ENCODE peak calls at places on chromosomes 12 and 14, in ten cellular contexts. One of them, this sample, is unnamed.

GRCh38 chr14:96978525-96979272 is 181.5 kb downstream of the VRK1 start:
- DNase-seq in GM13977: no peak
- DNase-seq in colonic mucosa: no peak
- DNase-seq in mesothelial cell of epicardium: no peak
- DNase-seq in GM13976: no peak
- DNase-seq in psoas muscle: no peak
- DNase-seq in tibial nerve: no peak
- DNase-seq in AG10803: no peak
- DNase-seq in A673: no peak
- DNase-seq in brain microvascular endothelial cell: no peak
- DNase-seq in this sample: no peak

GRCh38 chr14:102530828-102531478 is 21.4 kb upstream of the ANKRD9 start:
- DNase-seq in psoas muscle: no peak
- DNase-seq in A673: peak; percentile 76
- DNase-seq in tibial nerve: no peak
- DNase-seq in GM13976: no peak
- DNase-seq in GM13977: no peak
- DNase-seq in colonic mucosa: no peak
- DNase-seq in mesothelial cell of epicardium: no peak
- DNase-seq in AG10803: no peak
- DNase-seq in brain microvascular endothelial cell: no peak
- DNase-seq in this sample: no peak

GRCh38 chr14:80385340-80385739 is 174.0 kb upstream of the DIO2 start:
- DNase-seq in psoas muscle: no peak
- DNase-seq in brain microvascular endothelial cell: no peak
- DNase-seq in GM13977: no peak
- DNase-seq in A673: no peak
- DNase-seq in mesothelial cell of epicardium: no peak
- DNase-seq in tibial nerve: no peak
- DNase-seq in colonic mucosa: no peak
- DNase-seq in GM13976: no peak
- DNase-seq in AG10803: no peak
- DNase-seq in this sample: no peak

GRCh38 chr12:46221255-46222128 is 47.4 kb downstream of the SLC38A1 start:
- DNase-seq in psoas muscle: no peak
- DNase-seq in AG10803: peak; percentile 74
- DNase-seq in A673: peak; percentile 18
- DNase-seq in GM13976: no peak
- DNase-seq in colonic mucosa: no peak
- DNase-seq in brain microvascular endothelial cell: peak; percentile 32
- DNase-seq in tibial nerve: no peak
- DNase-seq in GM13977: no peak
- DNase-seq in mesothelial cell of epicardium: no peak
- DNase-seq in this sample: no peak

GRCh38 chr14:39320318-39320717 is 86.6 kb downstream of the MIA2 start:
- DNase-seq in AG10803: peak; percentile 34
- DNase-seq in GM13977: no peak
- DNase-seq in psoas muscle: no peak
- DNase-seq in brain microvascular endothelial cell: no peak
- DNase-seq in colonic mucosa: no peak
- DNase-seq in mesothelial cell of epicardium: no peak
- DNase-seq in GM13976: no peak
- DNase-seq in tibial nerve: no peak
- DNase-seq in A673: no peak
- DNase-seq in this sample: no peak

GRCh38 chr14:101112351-101113107 is 209.0 kb upstream of the RTL1 start:
- DNase-seq in mesothelial cell of epicardium: peak; percentile 33
- DNase-seq in brain microvascular endothelial cell: no peak
- DNase-seq in AG10803: no peak
- DNase-seq in GM13976: no peak
- DNase-seq in tibial nerve: no peak
- DNase-seq in psoas muscle: peak; percentile 34
- DNase-seq in GM13977: no peak
- DNase-seq in A673: no peak
- DNase-seq in colonic mucosa: peak; percentile 14
- DNase-seq in this sample: no peak

GRCh38 chr12:56243731-56244181 is 13.9 kb downstream of the SLC39A5 start:
- DNase-seq in A673: no peak
- DNase-seq in mesothelial cell of epicardium: no peak
- DNase-seq in GM13976: no peak
- DNase-seq in GM13977: no peak
- DNase-seq in colonic mucosa: no peak
- DNase-seq in AG10803: no peak
- DNase-seq in brain microvascular endothelial cell: no peak
- DNase-seq in tibial nerve: no peak
- DNase-seq in psoas muscle: no peak
- DNase-seq in this sample: no peak

GRCh38 chr12:44117368-44117767 is 281.5 kb downstream of the TMEM117 start:
- DNase-seq in AG10803: peak; percentile 11
- DNase-seq in psoas muscle: no peak
- DNase-seq in tibial nerve: no peak
- DNase-seq in colonic mucosa: no peak
- DNase-seq in brain microvascular endothelial cell: no peak
- DNase-seq in mesothelial cell of epicardium: no peak
- DNase-seq in GM13976: no peak
- DNase-seq in GM13977: no peak
- DNase-seq in A673: no peak
- DNase-seq in this sample: no peak

GRCh38 chr12:112904571-112904970 is 2.2 kb upstream of the OAS1 start:
- DNase-seq in colonic mucosa: peak; percentile 41
- DNase-seq in tibial nerve: no peak
- DNase-seq in mesothelial cell of epicardium: no peak
- DNase-seq in GM13977: no peak
- DNase-seq in GM13976: no peak
- DNase-seq in A673: no peak
- DNase-seq in AG10803: peak; percentile 36
- DNase-seq in psoas muscle: no peak
- DNase-seq in brain microvascular endothelial cell: peak; percentile 16
- DNase-seq in this sample: no peak

GRCh38 chr14:50335989-50336391 is 23.9 kb downstream of the DMAC2L start:
- DNase-seq in AG10803: peak; percentile 59
- DNase-seq in psoas muscle: peak; percentile 56
- DNase-seq in brain microvascular endothelial cell: peak; percentile 52
- DNase-seq in GM13976: peak; percentile 37
- DNase-seq in tibial nerve: no peak
- DNase-seq in colonic mucosa: no peak
- DNase-seq in mesothelial cell of epicardium: no peak
- DNase-seq in A673: no peak
- DNase-seq in GM13977: peak; percentile 28
- DNase-seq in this sample: no peak

GRCh38 chr12:57887631-57888406 is 41.3 kb upstream of the CTDSP2 start:
- DNase-seq in tibial nerve: no peak
- DNase-seq in colonic mucosa: peak; percentile 45
- DNase-seq in brain microvascular endothelial cell: peak; percentile 40
- DNase-seq in mesothelial cell of epicardium: no peak
- DNase-seq in psoas muscle: no peak
- DNase-seq in GM13976: no peak
- DNase-seq in AG10803: peak; percentile 62
- DNase-seq in GM13977: no peak
- DNase-seq in A673: no peak
- DNase-seq in this sample: no peak

GRCh38 chr12:53169644-53170043 is 10.9 kb upstream of the ZNF740 start:
- DNase-seq in mesothelial cell of epicardium: no peak
- DNase-seq in AG10803: no peak
- DNase-seq in brain microvascular endothelial cell: no peak
- DNase-seq in A673: no peak
- DNase-seq in tibial nerve: no peak
- DNase-seq in GM13977: no peak
- DNase-seq in colonic mucosa: no peak
- DNase-seq in psoas muscle: no peak
- DNase-seq in GM13976: no peak
- DNase-seq in this sample: no peak

GRCh38 chr12:121719926-121720414 is 7.4 kb downstream of the TMEM120B start:
- DNase-seq in tibial nerve: no peak
- DNase-seq in colonic mucosa: no peak
- DNase-seq in psoas muscle: no peak
- DNase-seq in A673: peak; percentile 52
- DNase-seq in mesothelial cell of epicardium: no peak
- DNase-seq in GM13976: no peak
- DNase-seq in AG10803: peak; percentile 86
- DNase-seq in GM13977: no peak
- DNase-seq in brain microvascular endothelial cell: peak; percentile 89
- DNase-seq in this sample: no peak

GRCh38 chr12:110245278-110245868 is 35.7 kb upstream of the ATP2A2 start:
- DNase-seq in AG10803: no peak
- DNase-seq in A673: peak; percentile 44
- DNase-seq in mesothelial cell of epicardium: no peak
- DNase-seq in GM13976: peak; percentile 63
- DNase-seq in brain microvascular endothelial cell: no peak
- DNase-seq in psoas muscle: no peak
- DNase-seq in colonic mucosa: peak; percentile 84
- DNase-seq in tibial nerve: no peak
- DNase-seq in GM13977: peak; percentile 56
- DNase-seq in this sample: no peak

GRCh38 chr12:110246690-110247339 is 34.2 kb upstream of the ATP2A2 start:
- DNase-seq in A673: no peak
- DNase-seq in brain microvascular endothelial cell: no peak
- DNase-seq in GM13977: no peak
- DNase-seq in psoas muscle: no peak
- DNase-seq in mesothelial cell of epicardium: no peak
- DNase-seq in colonic mucosa: no peak
- DNase-seq in tibial nerve: no peak
- DNase-seq in GM13976: no peak
- DNase-seq in AG10803: no peak
- DNase-seq in this sample: no peak

GRCh38 chr12:110248096-110248447 is 33.0 kb upstream of the ATP2A2 start:
- DNase-seq in brain microvascular endothelial cell: no peak
- DNase-seq in GM13977: no peak
- DNase-seq in mesothelial cell of epicardium: no peak
- DNase-seq in tibial nerve: no peak
- DNase-seq in psoas muscle: no peak
- DNase-seq in AG10803: no peak
- DNase-seq in A673: no peak
- DNase-seq in colonic mucosa: peak; percentile 40
- DNase-seq in GM13976: no peak
- DNase-seq in this sample: no peak

GRCh38 chr12:110249105-110249504 is 31.9 kb upstream of the ATP2A2 start:
- DNase-seq in tibial nerve: no peak
- DNase-seq in GM13976: no peak
- DNase-seq in brain microvascular endothelial cell: no peak
- DNase-seq in AG10803: no peak
- DNase-seq in A673: no peak
- DNase-seq in psoas muscle: peak; percentile 59
- DNase-seq in colonic mucosa: peak; percentile 42
- DNase-seq in GM13977: no peak
- DNase-seq in mesothelial cell of epicardium: no peak
- DNase-seq in this sample: no peak

GRCh38 chr12:110247340-110248095 is 33.5 kb upstream of the ATP2A2 start:
- DNase-seq in AG10803: no peak
- DNase-seq in brain microvascular endothelial cell: no peak
- DNase-seq in mesothelial cell of epicardium: no peak
- DNase-seq in colonic mucosa: peak; percentile 88
- DNase-seq in GM13977: no peak
- DNase-seq in GM13976: no peak
- DNase-seq in tibial nerve: no peak
- DNase-seq in A673: no peak
- DNase-seq in psoas muscle: peak; percentile 64
- DNase-seq in this sample: no peak
- TF ChIP-seq CTCF in AG10803: no peak
- TF ChIP-seq CTCF in brain microvascular endothelial cell: no peak
- TF ChIP-seq CTCF in mesothelial cell of epicardium: no peak
- TF ChIP-seq CTCF in colonic mucosa: no peak
- TF ChIP-seq CTCF in GM13977: no peak
- TF ChIP-seq CTCF in GM13976: no peak
- TF ChIP-seq CTCF in tibial nerve: no peak
- TF ChIP-seq CTCF in A673: no peak
- TF ChIP-seq CTCF in psoas muscle: no peak
- TF ChIP-seq CTCF in this sample: no peak

GRCh38 chr14:42110167-42110566 is 503.5 kb downstream of the LRFN5 start:
- DNase-seq in tibial nerve: no peak
- DNase-seq in GM13976: peak; percentile 24
- DNase-seq in GM13977: peak; percentile 33
- DNase-seq in psoas muscle: no peak
- DNase-seq in mesothelial cell of epicardium: no peak
- DNase-seq in colonic mucosa: no peak
- DNase-seq in AG10803: peak; percentile 65
- DNase-seq in A673: peak; percentile 74
- DNase-seq in brain microvascular endothelial cell: peak; percentile 47
- DNase-seq in this sample: no peak
- TF ChIP-seq CTCF in tibial nerve: no peak
- TF ChIP-seq CTCF in GM13976: peak; percentile 48
- TF ChIP-seq CTCF in GM13977: peak; percentile 61
- TF ChIP-seq CTCF in psoas muscle: no peak
- TF ChIP-seq CTCF in mesothelial cell of epicardium: no peak
- TF ChIP-seq CTCF in colonic mucosa: no peak
- TF ChIP-seq CTCF in AG10803: peak; percentile 90
- TF ChIP-seq CTCF in A673: peak; percentile 73
- TF ChIP-seq CTCF in brain microvascular endothelial cell: peak; percentile 80
- TF ChIP-seq CTCF in this sample: no peak

GRCh38 chr12:111730420-111730819 is 36.3 kb upstream of the ALDH2 start:
- DNase-seq in AG10803: no peak
- DNase-seq in brain microvascular endothelial cell: no peak
- DNase-seq in colonic mucosa: no peak
- DNase-seq in mesothelial cell of epicardium: no peak
- DNase-seq in tibial nerve: no peak
- DNase-seq in GM13977: no peak
- DNase-seq in GM13976: no peak
- DNase-seq in A673: no peak
- DNase-seq in psoas muscle: no peak
- DNase-seq in this sample: no peak
- TF ChIP-seq CTCF in AG10803: no peak
- TF ChIP-seq CTCF in brain microvascular endothelial cell: no peak
- TF ChIP-seq CTCF in colonic mucosa: no peak
- TF ChIP-seq CTCF in mesothelial cell of epicardium: no peak
- TF ChIP-seq CTCF in tibial nerve: no peak
- TF ChIP-seq CTCF in GM13977: no peak
- TF ChIP-seq CTCF in GM13976: no peak
- TF ChIP-seq CTCF in A673: no peak
- TF ChIP-seq CTCF in psoas muscle: no peak
- TF ChIP-seq CTCF in this sample: no peak

GRCh38 chr12:132066345-132066685 is 77.8 kb downstream of the DDX51 start:
- DNase-seq in GM13977: peak; percentile 73
- DNase-seq in mesothelial cell of epicardium: no peak
- DNase-seq in brain microvascular endothelial cell: no peak
- DNase-seq in GM13976: peak; percentile 74
- DNase-seq in tibial nerve: no peak
- DNase-seq in AG10803: no peak
- DNase-seq in colonic mucosa: no peak
- DNase-seq in A673: no peak
- DNase-seq in psoas muscle: no peak
- DNase-seq in this sample: no peak

GRCh38 chr12:132065203-132065602 is 78.9 kb downstream of the DDX51 start:
- DNase-seq in tibial nerve: no peak
- DNase-seq in psoas muscle: no peak
- DNase-seq in GM13976: no peak
- DNase-seq in brain microvascular endothelial cell: no peak
- DNase-seq in mesothelial cell of epicardium: no peak
- DNase-seq in colonic mucosa: no peak
- DNase-seq in A673: no peak
- DNase-seq in AG10803: no peak
- DNase-seq in GM13977: no peak
- DNase-seq in this sample: no peak

GRCh38 chr12:132064641-132065040 is 79.5 kb downstream of the DDX51 start:
- DNase-seq in GM13977: no peak
- DNase-seq in A673: no peak
- DNase-seq in tibial nerve: no peak
- DNase-seq in colonic mucosa: no peak
- DNase-seq in mesothelial cell of epicardium: no peak
- DNase-seq in psoas muscle: no peak
- DNase-seq in GM13976: no peak
- DNase-seq in AG10803: no peak
- DNase-seq in brain microvascular endothelial cell: no peak
- DNase-seq in this sample: no peak

GRCh38 chr12:132066749-132067148 is 77.4 kb downstream of the DDX51 start:
- DNase-seq in tibial nerve: no peak
- DNase-seq in AG10803: no peak
- DNase-seq in brain microvascular endothelial cell: no peak
- DNase-seq in psoas muscle: no peak
- DNase-seq in GM13977: no peak
- DNase-seq in mesothelial cell of epicardium: no peak
- DNase-seq in colonic mucosa: no peak
- DNase-seq in A673: no peak
- DNase-seq in GM13976: no peak
- DNase-seq in this sample: no peak

GRCh38 chr12:132065609-132066344 is 78.3 kb downstream of the DDX51 start:
- DNase-seq in GM13976: peak; percentile 51
- DNase-seq in colonic mucosa: no peak
- DNase-seq in AG10803: no peak
- DNase-seq in A673: no peak
- DNase-seq in tibial nerve: no peak
- DNase-seq in GM13977: peak; percentile 48
- DNase-seq in psoas muscle: no peak
- DNase-seq in mesothelial cell of epicardium: no peak
- DNase-seq in brain microvascular endothelial cell: no peak
- DNase-seq in this sample: no peak
- TF ChIP-seq CTCF in GM13976: no peak
- TF ChIP-seq CTCF in colonic mucosa: no peak
- TF ChIP-seq CTCF in AG10803: no peak
- TF ChIP-seq CTCF in A673: no peak
- TF ChIP-seq CTCF in tibial nerve: no peak
- TF ChIP-seq CTCF in GM13977: no peak
- TF ChIP-seq CTCF in psoas muscle: no peak
- TF ChIP-seq CTCF in mesothelial cell of epicardium: no peak
- TF ChIP-seq CTCF in brain microvascular endothelial cell: no peak
- TF ChIP-seq CTCF in this sample: no peak